ENCODE peak calls at places on chromosomes 3 and 15, in seven cellular contexts. A is endodermal cell, U is neural progenitor cell, M is PC-3, S is heart right ventricle, D is upper lobe of right lung, J is uterus. Q is an unnamed sample.

GRCh38 chr15:81531141-81531592 is 157.2 kb upstream of the TMC3 start:
- DNase-seq in A (peak; percentile 54), U (peak; percentile 46), M (peak; percentile 2), S (peak; percentile 15), D (no peak), J (no peak), Q (no peak)

GRCh38 chr15:63509933-63510547 is 5.6 kb downstream of the USP3 start:
- DNase-seq in A (no peak), U (no peak), M (peak; percentile 75), S (no peak), D (no peak), J (no peak), Q (no peak)

GRCh38 chr15:100121285-100121684 is 220.5 kb downstream of the ADAMTS17 start:
- DNase-seq in A (no peak), U (no peak), M (no peak), S (no peak), D (no peak), J (no peak), Q (no peak)

GRCh38 chr15:98673133-98673532 is 24.8 kb downstream of the IGF1R start:
- DNase-seq in A (peak; percentile 22), U (no peak), M (no peak), S (no peak), D (no peak), J (no peak), Q (no peak)

GRCh38 chr3:194592798-194593752 is 40.1 kb downstream of the TMEM44 start:
- DNase-seq in A (no peak), U (no peak), M (peak; percentile 99), S (no peak), D (no peak), J (no peak), Q (peak; percentile 95)

GRCh38 chr3:147348976-147349375 is 57.4 kb downstream of the ZIC4 start:
- DNase-seq in A (no peak), U (no peak), M (no peak), S (no peak), D (no peak), J (no peak), Q (no peak)

GRCh38 chr3:19702416-19703078 is 231.5 kb downstream of the EFHB start:
- DNase-seq in A (no peak), U (no peak), M (no peak), S (no peak), D (peak; percentile 64), J (no peak), Q (no peak)

GRCh38 chr15:95826831-95827230 is 503.7 kb upstream of the NR2F2 start:
- DNase-seq in A (peak; percentile 60), U (no peak), M (peak; percentile 58), S (no peak), D (no peak), J (no peak), Q (peak; percentile 5)

GRCh38 chr3:100399341-100400071 is 1.4 kb downstream of the TOMM70 start:
- DNase-seq in A (no peak), U (no peak), M (no peak), S (no peak), D (no peak), J (no peak), Q (no peak)

GRCh38 chr15:73922186-73923151 is 3.8 kb upstream of the LOXL1 start:
- DNase-seq in A (peak; percentile 84), U (peak; percentile 85), M (no peak), S (peak; percentile 44), D (no peak), J (peak; percentile 50), Q (no peak)

GRCh38 chr3:45712434-45713110 is 23.4 kb downstream of the SACM1L start:
- DNase-seq in A (no peak), U (no peak), M (no peak), S (no peak), D (no peak), J (no peak), Q (no peak)

GRCh38 chr3:143421556-143421955 is 302.0 kb downstream of the CHST2 start:
- DNase-seq in A (no peak), U (no peak), M (no peak), S (no peak), D (no peak), J (no peak), Q (no peak)

GRCh38 chr3:13598926-13599886 is 50.3 kb downstream of the FBLN2 start:
- DNase-seq in A (peak; percentile 83), U (no peak), M (peak; percentile 73), S (no peak), D (no peak), J (no peak), Q (peak; percentile 22)

GRCh38 chr3:173411288-173412064 is 13.9 kb downstream of the NLGN1 start:
- DNase-seq in A (no peak), U (no peak), M (peak; percentile 61), S (no peak), D (no peak), J (no peak), Q (peak; percentile 13)

GRCh38 chr3:141072950-141073349 is 21.8 kb downstream of the SPSB4 start:
- DNase-seq in A (no peak), U (no peak), M (no peak), S (no peak), D (no peak), J (no peak), Q (no peak)

GRCh38 chr15:64443747-64444621 is 16.4 kb upstream of the ZNF609 start:
- DNase-seq in A (no peak), U (no peak), M (peak; percentile 91), S (no peak), D (no peak), J (no peak), Q (peak; percentile 90)

GRCh38 chr3:45644063-45644462 is 45.1 kb upstream of the SACM1L start:
- DNase-seq in A (no peak), U (no peak), M (peak; percentile 95), S (no peak), D (no peak), J (no peak), Q (no peak)

GRCh38 chr3:79878697-79879096 is 110.9 kb upstream of the ROBO1 start:
- DNase-seq in A (no peak), U (no peak), M (no peak), S (no peak), D (no peak), J (no peak), Q (no peak)

GRCh38 chr3:36814776-36815175 is 50.4 kb upstream of the DCLK3 start:
- DNase-seq in A (peak; percentile 44), U (no peak), M (no peak), S (no peak), D (no peak), J (no peak), Q (no peak)

GRCh38 chr15:74406992-74407705 is 26.6 kb downstream of the SEMA7A start:
- DNase-seq in A (peak; percentile 69), U (peak; percentile 79), M (peak; percentile 90), S (no peak), D (no peak), J (peak; percentile 69), Q (peak; percentile 89)

GRCh38 chr3:112327371-112327951 is 5.5 kb upstream of the CD200 start:
- DNase-seq in A (no peak), U (peak; percentile 37), M (peak; percentile 69), S (no peak), D (no peak), J (no peak), Q (peak; percentile 45)

GRCh38 chr15:93418566-93418965 is 329.6 kb upstream of the RGMA start:
- DNase-seq in A (peak; percentile 78), U (no peak), M (no peak), S (no peak), D (no peak), J (no peak), Q (no peak)

GRCh38 chr3:193451881-193452280 is 73.3 kb upstream of the ATP13A5 start:
- DNase-seq in A (no peak), U (no peak), M (no peak), S (no peak), D (no peak), J (no peak), Q (no peak)

GRCh38 chr3:193446975-193447602 is 68.5 kb upstream of the ATP13A5 start:
- DNase-seq in A (no peak), U (no peak), M (no peak), S (no peak), D (no peak), J (no peak), Q (no peak)

GRCh38 chr3:193452338-193452737 is 73.8 kb upstream of the ATP13A5 start:
- DNase-seq in A (no peak), U (peak; percentile 19), M (peak; percentile 30), S (no peak), D (no peak), J (no peak), Q (peak; percentile 5)
- TF ChIP-seq CTCF in A (peak; percentile 76), U (peak; percentile 45), M (peak; percentile 51), S (peak; percentile 19), D (no peak), J (no peak), Q (no peak)

GRCh38 chr3:52771334-52771681 is 568 bp upstream of the NEK4 start:
- DNase-seq in A (no peak), U (no peak), M (no peak), S (no peak), D (no peak), J (no peak), Q (no peak)
- H3K27ac ChIP-seq in A (peak overlapping the region; percentile 75), U (peak overlapping the region; percentile 24), M (peak overlapping the region; percentile 33), S (peak overlapping the region; percentile 85), D (peak overlapping the region; percentile 82), J (peak overlapping the region; percentile 77), Q (peak overlapping the region; percentile 70)

DNA sequence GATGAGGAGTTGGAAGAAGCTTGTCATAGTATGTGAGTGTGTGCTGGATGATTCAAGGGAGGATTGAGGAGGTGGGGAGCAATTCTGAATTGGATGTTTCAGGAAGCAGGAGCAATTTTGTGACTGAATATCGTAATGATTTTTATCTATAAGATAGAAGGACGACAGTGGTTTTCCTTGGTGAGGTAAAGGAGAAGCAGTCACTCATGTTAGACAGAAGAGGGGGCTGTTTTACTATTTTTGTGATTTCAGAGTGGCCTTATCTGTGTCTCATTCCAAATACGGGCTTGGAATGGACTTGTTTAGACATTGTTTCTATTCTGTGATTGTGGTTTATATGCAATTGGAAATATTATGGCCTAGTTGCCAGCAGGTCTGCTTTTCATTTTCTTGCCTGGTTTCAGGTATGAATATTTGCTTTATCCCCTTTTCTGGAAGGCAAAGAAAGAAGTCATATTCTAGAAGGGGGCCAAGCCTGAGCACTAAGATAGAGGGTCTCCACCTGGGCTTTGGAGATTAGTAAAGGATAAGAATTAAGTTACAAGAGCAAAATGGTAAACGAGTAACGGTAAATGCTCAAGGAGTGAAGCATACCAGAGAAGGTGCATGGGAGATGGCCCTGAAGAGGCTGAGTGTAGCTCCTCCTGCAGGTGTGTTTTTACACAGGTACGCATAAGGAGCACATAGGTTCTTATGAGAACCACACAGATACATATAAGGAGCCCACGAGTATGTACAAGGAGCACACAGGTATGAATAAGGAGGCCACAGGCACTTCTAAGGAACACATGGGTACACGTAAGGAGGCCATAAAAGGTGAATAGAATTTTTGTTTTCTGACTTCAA is 124.6 kb upstream of the KCNAB1 start:
- DNase-seq in A (no peak), U (peak; percentile 56), M (peak; percentile 67), S (no peak), D (no peak), J (no peak), Q (peak; percentile 54)
- TF ChIP-seq CTCF in A (peak; percentile 78), U (peak; percentile 72), M (peak; percentile 70), S (peak; percentile 35), D (peak; percentile 44), J (peak; percentile 21), Q (peak; percentile 30)

DNA sequence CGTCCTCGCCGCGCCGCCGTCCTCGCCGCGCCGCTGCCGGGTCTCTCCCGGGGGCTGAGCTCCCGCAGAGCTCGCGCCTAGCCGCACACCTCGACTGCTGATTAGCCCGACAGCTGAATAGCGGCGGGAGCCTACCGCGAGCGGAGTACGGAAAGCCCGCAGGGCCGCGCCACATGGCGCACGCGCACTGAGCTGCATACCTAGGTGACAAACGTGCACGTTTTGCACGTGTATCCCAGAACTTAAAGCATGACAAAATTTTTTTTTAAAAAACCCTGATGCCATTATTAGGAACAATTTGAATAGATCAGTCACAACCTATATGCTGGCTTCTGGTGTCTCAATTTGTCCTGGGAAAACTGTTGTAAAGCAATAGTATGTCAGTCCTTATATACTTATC is at the start of gene GOLGA8A:
- DNase-seq in A (peak; percentile 86), U (peak; percentile 89), M (peak; percentile 84), S (peak; percentile 81), D (peak; percentile 83), J (peak; percentile 61), Q (peak; percentile 59)
- H3K27ac ChIP-seq in A (no peak within 1 kb of the TSS), U (no peak within 1 kb of the TSS), M (no peak within 1 kb of the TSS), S (peak within 1 kb of the TSS; percentile 28), D (peak within 1 kb of the TSS; percentile 6), J (peak within 1 kb of the TSS; percentile 30), Q (peak within 1 kb of the TSS; percentile 68)

Q was measured in RWPE1.